ENCODE peak calls at places on chromosomes 16 and 17, in ten cellular contexts. One of them, this sample, is unnamed.

GRCh38 chr17:30332057-30332542 is 1.8 kb downstream of the TMIGD1 start:
- DNase-seq in MCF 10A: peak; percentile 32
- DNase-seq in T-helper 9 cell: peak; percentile 31
- DNase-seq in iris pigment epithelial cell: peak; percentile 86
- DNase-seq in fibroblast of the aortic adventitia: no peak
- DNase-seq in activated CD8-positive, alpha-beta memory T cell treated with anti-CD3 and anti-CD28 coated beads, Interleukin-2, amount 50 U/mL, for 4 hours: peak; percentile 35
- DNase-seq in stimulated activated CD4-positive, alpha-beta T cell treated with anti-CD3 and anti-CD28 coated beads, Interleukin-1b, Interleukin-23, amount 100 ng/mL, for 1 hour: peak; percentile 14
- DNase-seq in retina: no peak
- DNase-seq in NCI-H774: no peak
- DNase-seq in Right ventricle myocardium inferior: no peak
- DNase-seq in this sample: peak; percentile 73

GRCh38 chr16:70433456-70434103 is 5.3 kb downstream of the ST3GAL2 start:
- DNase-seq in MCF 10A: peak; percentile 38
- DNase-seq in T-helper 9 cell: no peak
- DNase-seq in iris pigment epithelial cell: peak; percentile 23
- DNase-seq in fibroblast of the aortic adventitia: peak; percentile 86
- DNase-seq in activated CD8-positive, alpha-beta memory T cell treated with anti-CD3 and anti-CD28 coated beads, Interleukin-2, amount 50 U/mL, for 4 hours: no peak
- DNase-seq in stimulated activated CD4-positive, alpha-beta T cell treated with anti-CD3 and anti-CD28 coated beads, Interleukin-1b, Interleukin-23, amount 100 ng/mL, for 1 hour: no peak
- DNase-seq in retina: no peak
- DNase-seq in NCI-H774: no peak
- DNase-seq in Right ventricle myocardium inferior: peak; percentile 74
- DNase-seq in this sample: peak; percentile 88

GRCh38 chr17:83128306-83129240 is 49.2 kb downstream of the METRNL start:
- DNase-seq in MCF 10A: no peak
- DNase-seq in T-helper 9 cell: no peak
- DNase-seq in iris pigment epithelial cell: no peak
- DNase-seq in fibroblast of the aortic adventitia: no peak
- DNase-seq in activated CD8-positive, alpha-beta memory T cell treated with anti-CD3 and anti-CD28 coated beads, Interleukin-2, amount 50 U/mL, for 4 hours: no peak
- DNase-seq in stimulated activated CD4-positive, alpha-beta T cell treated with anti-CD3 and anti-CD28 coated beads, Interleukin-1b, Interleukin-23, amount 100 ng/mL, for 1 hour: no peak
- DNase-seq in retina: no peak
- DNase-seq in NCI-H774: no peak
- DNase-seq in Right ventricle myocardium inferior: no peak
- DNase-seq in this sample: no peak

GRCh38 chr16:11233727-11234376 is 22.2 kb downstream of the SOCS1 start:
- DNase-seq in MCF 10A: no peak
- DNase-seq in T-helper 9 cell: peak; percentile 22
- DNase-seq in iris pigment epithelial cell: no peak
- DNase-seq in fibroblast of the aortic adventitia: no peak
- DNase-seq in activated CD8-positive, alpha-beta memory T cell treated with anti-CD3 and anti-CD28 coated beads, Interleukin-2, amount 50 U/mL, for 4 hours: peak; percentile 75
- DNase-seq in stimulated activated CD4-positive, alpha-beta T cell treated with anti-CD3 and anti-CD28 coated beads, Interleukin-1b, Interleukin-23, amount 100 ng/mL, for 1 hour: no peak
- DNase-seq in retina: no peak
- DNase-seq in NCI-H774: no peak
- DNase-seq in Right ventricle myocardium inferior: no peak
- DNase-seq in this sample: peak; percentile 41

GRCh38 chr17:81339502-81340296 is 44.6 kb upstream of the SLC38A10 start:
- DNase-seq in MCF 10A: no peak
- DNase-seq in T-helper 9 cell: no peak
- DNase-seq in iris pigment epithelial cell: no peak
- DNase-seq in fibroblast of the aortic adventitia: no peak
- DNase-seq in activated CD8-positive, alpha-beta memory T cell treated with anti-CD3 and anti-CD28 coated beads, Interleukin-2, amount 50 U/mL, for 4 hours: no peak
- DNase-seq in stimulated activated CD4-positive, alpha-beta T cell treated with anti-CD3 and anti-CD28 coated beads, Interleukin-1b, Interleukin-23, amount 100 ng/mL, for 1 hour: no peak
- DNase-seq in retina: peak; percentile 71
- DNase-seq in NCI-H774: no peak
- DNase-seq in Right ventricle myocardium inferior: no peak
- DNase-seq in this sample: no peak

GRCh38 chr16:10297341-10298006 is 88.4 kb upstream of the ATF7IP2 start:
- DNase-seq in MCF 10A: no peak
- DNase-seq in T-helper 9 cell: no peak
- DNase-seq in iris pigment epithelial cell: no peak
- DNase-seq in fibroblast of the aortic adventitia: no peak
- DNase-seq in activated CD8-positive, alpha-beta memory T cell treated with anti-CD3 and anti-CD28 coated beads, Interleukin-2, amount 50 U/mL, for 4 hours: no peak
- DNase-seq in stimulated activated CD4-positive, alpha-beta T cell treated with anti-CD3 and anti-CD28 coated beads, Interleukin-1b, Interleukin-23, amount 100 ng/mL, for 1 hour: no peak
- DNase-seq in retina: no peak
- DNase-seq in NCI-H774: no peak
- DNase-seq in Right ventricle myocardium inferior: no peak
- DNase-seq in this sample: no peak

GRCh38 chr17:4788807-4789700 is at the start of gene GLTPD2:
- DNase-seq in MCF 10A: no peak
- DNase-seq in T-helper 9 cell: no peak
- DNase-seq in iris pigment epithelial cell: peak; percentile 8
- DNase-seq in fibroblast of the aortic adventitia: no peak
- DNase-seq in activated CD8-positive, alpha-beta memory T cell treated with anti-CD3 and anti-CD28 coated beads, Interleukin-2, amount 50 U/mL, for 4 hours: no peak
- DNase-seq in stimulated activated CD4-positive, alpha-beta T cell treated with anti-CD3 and anti-CD28 coated beads, Interleukin-1b, Interleukin-23, amount 100 ng/mL, for 1 hour: no peak
- DNase-seq in retina: no peak
- DNase-seq in NCI-H774: no peak
- DNase-seq in Right ventricle myocardium inferior: no peak
- DNase-seq in this sample: no peak

GRCh38 chr17:67671492-67671891 is 46.2 kb upstream of the NOL11 start:
- DNase-seq in MCF 10A: no peak
- DNase-seq in T-helper 9 cell: no peak
- DNase-seq in iris pigment epithelial cell: peak; percentile 11
- DNase-seq in fibroblast of the aortic adventitia: peak; percentile 40
- DNase-seq in activated CD8-positive, alpha-beta memory T cell treated with anti-CD3 and anti-CD28 coated beads, Interleukin-2, amount 50 U/mL, for 4 hours: no peak
- DNase-seq in stimulated activated CD4-positive, alpha-beta T cell treated with anti-CD3 and anti-CD28 coated beads, Interleukin-1b, Interleukin-23, amount 100 ng/mL, for 1 hour: no peak
- DNase-seq in retina: no peak
- DNase-seq in NCI-H774: peak; percentile 34
- DNase-seq in Right ventricle myocardium inferior: no peak
- DNase-seq in this sample: no peak